ENCODE peak calls at places on chromosome 3, in four cellular contexts. One of them, this sample, is unnamed.
A peak's percentile ranks its signal among the peaks of the same experiment; 100 is the strongest.

GRCh38 chr3:143439785-143440184 is 320.2 kb downstream of the CHST2 start:
- DNase-seq in uterus: no peak
- DNase-seq in H9: no peak
- DNase-seq in AG04450: no peak
- DNase-seq in this sample: no peak

GRCh38 chr3:172280406-172281051 is 167.7 kb downstream of the GHSR start:
- DNase-seq in H9: no peak
- DNase-seq in AG04450: peak; percentile 77
- DNase-seq in uterus: no peak
- DNase-seq in this sample: no peak

GRCh38 chr3:150300376-150300775 is 107.7 kb upstream of the TSC22D2 start:
- DNase-seq in H9: no peak
- DNase-seq in uterus: no peak
- DNase-seq in AG04450: no peak
- DNase-seq in this sample: no peak

GRCh38 chr3:194163697-194164096 is 27.7 kb downstream of the HES1 start:
- DNase-seq in uterus: no peak
- DNase-seq in H9: no peak
- DNase-seq in AG04450: no peak
- DNase-seq in this sample: no peak

GRCh38 chr3:138081371-138082084 is 33.9 kb downstream of the DZIP1L start:
- DNase-seq in H9: no peak
- DNase-seq in AG04450: no peak
- DNase-seq in uterus: no peak
- DNase-seq in this sample: no peak

GRCh38 chr3:168884353-168884903 is 779.1 kb downstream of the MECOM start:
- DNase-seq in uterus: peak; percentile 29
- DNase-seq in AG04450: peak; percentile 48
- DNase-seq in H9: no peak
- DNase-seq in this sample: no peak

GRCh38 chr3:114506622-114507300 is 212.9 kb downstream of the TIGIT start:
- DNase-seq in H9: no peak
- DNase-seq in uterus: no peak
- DNase-seq in AG04450: no peak
- DNase-seq in this sample: no peak

GRCh38 chr3:178558637-178559036 is 22.4 kb downstream of the KCNMB2 start:
- DNase-seq in AG04450: no peak
- DNase-seq in H9: no peak
- DNase-seq in uterus: no peak
- DNase-seq in this sample: no peak

GRCh38 chr3:49022751-49023171 is 840 bp downstream of the NDUFAF3 start:
- DNase-seq in H9: no peak
- DNase-seq in uterus: no peak
- DNase-seq in AG04450: no peak
- DNase-seq in this sample: peak; percentile 70

GRCh38 chr3:128471720-128472119 is 5.0 kb upstream of the DNAJB8 start:
- DNase-seq in H9: no peak
- DNase-seq in AG04450: no peak
- DNase-seq in uterus: no peak
- DNase-seq in this sample: no peak

GRCh38 chr3:27927882-27928281 is 205.8 kb upstream of the EOMES start:
- DNase-seq in AG04450: no peak
- DNase-seq in uterus: no peak
- DNase-seq in H9: no peak
- DNase-seq in this sample: no peak

GRCh38 chr3:155886915-155887314 is 16.5 kb downstream of the GMPS start:
- DNase-seq in uterus: no peak
- DNase-seq in AG04450: no peak
- DNase-seq in H9: no peak
- DNase-seq in this sample: no peak

GRCh38 chr3:155885299-155885698 is 14.8 kb downstream of the GMPS start:
- DNase-seq in uterus: no peak
- DNase-seq in H9: no peak
- DNase-seq in AG04450: no peak
- DNase-seq in this sample: no peak

GRCh38 chr3:155889212-155889611 is 18.8 kb downstream of the GMPS start:
- DNase-seq in H9: no peak
- DNase-seq in AG04450: no peak
- DNase-seq in uterus: no peak
- DNase-seq in this sample: no peak

GRCh38 chr3:155880286-155880685 is 9.8 kb downstream of the GMPS start:
- DNase-seq in AG04450: no peak
- DNase-seq in H9: no peak
- DNase-seq in uterus: no peak
- DNase-seq in this sample: no peak

DNA sequence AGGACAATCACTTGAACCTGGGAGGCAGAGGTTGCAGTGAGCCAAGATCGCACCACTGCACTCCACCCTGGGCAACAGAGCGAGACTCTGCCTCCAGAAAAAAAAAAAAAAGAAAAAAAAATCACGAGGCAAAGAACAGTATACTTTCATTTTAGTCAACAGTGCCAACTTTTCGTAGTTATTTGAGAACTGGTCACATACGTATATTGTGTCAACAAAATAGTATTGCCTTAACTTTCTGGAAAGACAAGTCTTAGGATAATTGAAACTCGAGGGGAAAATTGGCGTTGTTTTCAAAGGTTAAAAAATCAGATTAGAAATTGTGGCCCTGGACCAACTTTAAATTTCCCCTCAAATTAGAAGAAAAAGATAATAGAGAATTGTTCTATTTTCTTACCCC is 13.8 kb downstream of the GMPS start:
- DNase-seq in AG04450: no peak
- DNase-seq in H9: no peak
- DNase-seq in uterus: no peak
- DNase-seq in this sample: no peak
- H3K27ac ChIP-seq in AG04450: no peak overlapping the region
- H3K27ac ChIP-seq in H9: no peak overlapping the region
- H3K27ac ChIP-seq in uterus: no peak overlapping the region
- H3K27ac ChIP-seq in this sample: no peak overlapping the region

DNA sequence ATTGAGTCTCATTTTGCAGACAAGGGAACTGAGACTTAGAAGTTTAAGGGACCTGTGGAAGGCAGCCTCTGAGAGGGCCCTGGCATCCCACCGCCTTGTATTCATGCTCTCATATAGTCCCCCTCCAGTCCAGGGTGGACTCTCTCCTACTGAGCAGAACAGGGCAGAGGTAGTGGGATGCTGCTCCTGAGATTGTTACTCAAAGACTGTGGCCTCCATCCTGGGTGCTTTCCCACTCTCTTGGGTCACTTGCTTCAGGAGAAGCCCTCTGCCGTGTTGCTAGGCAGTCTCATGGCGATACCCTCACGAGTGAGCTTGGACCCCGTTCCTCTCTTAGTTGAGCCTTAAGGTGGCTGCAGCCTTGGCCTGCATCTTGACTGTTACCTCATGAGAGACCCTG is 22.2 kb upstream of the ADCY5 start:
- DNase-seq in uterus: no peak
- DNase-seq in H9: no peak
- DNase-seq in AG04450: no peak
- DNase-seq in this sample: no peak
- H3K27ac ChIP-seq in uterus: no peak overlapping the region
- H3K27ac ChIP-seq in H9: no peak overlapping the region
- H3K27ac ChIP-seq in AG04450: no peak overlapping the region
- H3K27ac ChIP-seq in this sample: no peak overlapping the region

GRCh38 chr3:15325228-15325627 is 7.2 kb downstream of the SH3BP5 start:
- DNase-seq in H9: peak; percentile 56
- DNase-seq in AG04450: peak; percentile 51
- DNase-seq in uterus: peak; percentile 57
- DNase-seq in this sample: no peak

GRCh38 chr3:15323063-15323462 is 9.3 kb downstream of the SH3BP5 start:
- DNase-seq in AG04450: no peak
- DNase-seq in uterus: no peak
- DNase-seq in H9: no peak
- DNase-seq in this sample: peak; percentile 53

GRCh38 chr3:15326037-15326436 is 6.3 kb downstream of the SH3BP5 start:
- DNase-seq in AG04450: no peak
- DNase-seq in uterus: no peak
- DNase-seq in H9: no peak
- DNase-seq in this sample: no peak

GRCh38 chr3:15326673-15327072 is 5.7 kb downstream of the SH3BP5 start:
- DNase-seq in AG04450: no peak
- DNase-seq in uterus: no peak
- DNase-seq in H9: no peak
- DNase-seq in this sample: no peak

DNA sequence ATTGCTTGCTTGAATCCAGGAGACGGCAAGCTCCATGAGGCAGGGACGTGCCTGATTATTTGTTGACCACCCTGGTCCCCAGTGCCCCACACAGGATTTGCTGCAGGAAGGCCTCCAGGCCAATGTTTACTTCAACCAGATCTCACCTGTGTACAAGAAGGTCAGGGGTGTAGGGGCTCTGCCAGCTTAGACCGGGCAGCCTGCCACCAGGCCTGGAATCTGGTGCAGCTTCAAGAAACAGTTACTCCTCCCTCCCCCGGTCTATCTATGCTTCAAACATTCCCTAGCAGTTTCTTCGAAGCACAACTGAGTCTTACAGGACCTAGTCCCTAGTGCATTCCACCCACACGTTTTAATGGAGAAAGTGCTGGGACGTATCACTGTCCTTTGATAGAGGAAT is 8.1 kb downstream of the SH3BP5 start:
- DNase-seq in uterus: peak; percentile 54
- DNase-seq in AG04450: no peak
- DNase-seq in H9: no peak
- DNase-seq in this sample: peak; percentile 67
- H3K27ac ChIP-seq in uterus: peak overlapping the region; percentile 93
- H3K27ac ChIP-seq in AG04450: no peak overlapping the region
- H3K27ac ChIP-seq in H9: no peak overlapping the region
- H3K27ac ChIP-seq in this sample: peak overlapping the region; percentile 82

GRCh38 chr3:57961828-57962447 is 46.3 kb upstream of the FLNB start:
- DNase-seq in AG04450: no peak
- DNase-seq in uterus: no peak
- DNase-seq in H9: no peak
- DNase-seq in this sample: no peak
- H3K27ac ChIP-seq in AG04450: peak overlapping the region; percentile 2
- H3K27ac ChIP-seq in uterus: peak overlapping the region; percentile 18
- H3K27ac ChIP-seq in H9: no peak overlapping the region
- H3K27ac ChIP-seq in this sample: no peak overlapping the region

GRCh38 chr3:41629072-41629471 is 332.8 kb downstream of the ULK4 start:
- DNase-seq in H9: peak; percentile 47
- DNase-seq in uterus: no peak
- DNase-seq in AG04450: no peak
- DNase-seq in this sample: no peak

GRCh38 chr3:41627477-41628087 is 334.3 kb downstream of the ULK4 start:
- DNase-seq in H9: no peak
- DNase-seq in AG04450: no peak
- DNase-seq in uterus: no peak
- DNase-seq in this sample: no peak

GRCh38 chr3:41630708-41631107 is 331.2 kb downstream of the ULK4 start:
- DNase-seq in uterus: no peak
- DNase-seq in AG04450: no peak
- DNase-seq in H9: no peak
- DNase-seq in this sample: no peak

GRCh38 chr3:41630017-41630416 is 331.9 kb downstream of the ULK4 start:
- DNase-seq in AG04450: no peak
- DNase-seq in uterus: no peak
- DNase-seq in H9: no peak
- DNase-seq in this sample: no peak

GRCh38 chr3:41632705-41633104 is 329.2 kb downstream of the ULK4 start:
- DNase-seq in H9: no peak
- DNase-seq in uterus: no peak
- DNase-seq in AG04450: no peak
- DNase-seq in this sample: no peak
- H3K27ac ChIP-seq in H9: no peak overlapping the region
- H3K27ac ChIP-seq in uterus: no peak overlapping the region
- H3K27ac ChIP-seq in AG04450: no peak overlapping the region
- H3K27ac ChIP-seq in this sample: no peak overlapping the region

DNA sequence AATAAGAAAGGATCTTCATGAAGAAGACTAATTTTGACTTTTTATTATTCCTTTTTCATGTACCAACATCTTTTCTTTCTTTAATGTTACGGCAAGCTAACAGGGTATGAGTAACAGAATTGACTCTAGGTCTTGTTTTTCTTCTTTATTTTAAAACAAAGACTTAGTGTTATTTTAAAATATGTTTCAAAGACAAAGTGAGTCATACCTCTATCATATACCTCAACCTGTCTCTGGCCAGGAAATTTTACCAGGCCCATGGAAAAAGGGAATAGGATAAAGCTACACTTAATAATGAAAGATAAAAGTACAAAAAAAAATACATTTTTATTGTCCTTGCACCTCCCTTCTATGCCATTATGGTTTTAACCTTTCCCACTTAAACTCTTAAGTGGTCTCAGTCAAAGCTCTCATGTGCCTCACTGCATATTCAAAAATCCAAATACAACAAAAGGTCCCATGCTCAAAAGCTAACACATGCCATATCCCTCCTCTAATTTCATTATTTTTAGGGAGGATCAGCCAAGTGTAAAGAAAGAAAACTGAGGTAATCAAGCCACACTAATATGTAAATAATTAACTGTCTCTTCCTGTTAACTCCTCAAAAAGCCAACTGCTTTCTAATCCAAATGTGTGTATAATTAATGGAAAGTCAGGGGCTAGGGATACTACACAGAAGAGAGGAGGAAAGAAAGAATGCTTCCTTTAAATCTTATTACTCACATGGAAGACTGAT is 57.2 kb downstream of the ZNF148 start:
- DNase-seq in H9: no peak
- DNase-seq in uterus: no peak
- DNase-seq in AG04450: no peak
- DNase-seq in this sample: no peak
- H3K27ac ChIP-seq in H9: no peak overlapping the region
- H3K27ac ChIP-seq in uterus: no peak overlapping the region
- H3K27ac ChIP-seq in AG04450: no peak overlapping the region
- H3K27ac ChIP-seq in this sample: no peak overlapping the region

DNA sequence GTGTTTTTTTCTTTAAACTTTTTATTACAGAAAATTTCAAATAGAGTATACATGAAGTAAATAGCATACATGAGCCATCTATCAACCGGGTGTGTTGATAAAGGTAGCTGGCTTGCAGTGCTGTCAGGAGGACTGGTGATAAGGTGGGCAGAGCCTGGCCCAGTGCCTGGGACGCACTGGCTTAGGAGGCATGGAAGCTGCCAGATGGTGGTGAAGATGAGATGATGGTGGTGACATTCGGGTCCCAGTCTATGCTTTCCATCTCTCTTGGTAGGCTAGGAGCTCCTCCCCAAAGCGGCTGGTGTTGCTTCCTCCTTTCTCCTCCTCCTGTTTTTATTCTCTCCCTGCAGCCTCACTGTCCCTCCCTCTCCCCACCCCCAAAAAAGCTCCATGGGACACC is 101.7 kb downstream of the ADCY5 start:
- DNase-seq in H9: no peak
- DNase-seq in AG04450: no peak
- DNase-seq in uterus: no peak
- DNase-seq in this sample: peak; percentile 38
- H3K27ac ChIP-seq in H9: no peak overlapping the region
- H3K27ac ChIP-seq in AG04450: no peak overlapping the region
- H3K27ac ChIP-seq in uterus: no peak overlapping the region
- H3K27ac ChIP-seq in this sample: peak overlapping the region; percentile 47

GRCh38 chr3:43857361-43858051 is 166.8 kb downstream of the ABHD5 start:
- DNase-seq in H9: peak; percentile 14
- DNase-seq in AG04450: no peak
- DNase-seq in uterus: no peak
- DNase-seq in this sample: no peak
- H3K27ac ChIP-seq in H9: no peak overlapping the region
- H3K27ac ChIP-seq in AG04450: no peak overlapping the region
- H3K27ac ChIP-seq in uterus: no peak overlapping the region
- H3K27ac ChIP-seq in this sample: no peak overlapping the region

This sample was measured in sigmoid colon.